ENCODE peak calls at places on chromosome 11, in six cellular contexts. E, D, C, K, S and V are unnamed samples.

GRCh38 chr11:78111298-78111697 is 28.1 kb downstream of the ALG8 start:
- DNase-seq in S (no peak), C (no peak), D (no peak), E (no peak), K (no peak), V (no peak)

GRCh38 chr11:61820174-61820573 is 3.4 kb upstream of the FADS1 start:
- DNase-seq in E (no peak), S (no peak), D (peak; percentile 45), K (no peak), C (no peak), V (no peak)

GRCh38 chr11:104653011-104653806 is 245.1 kb downstream of the CASP12 start:
- DNase-seq in E (no peak), S (no peak), K (no peak), C (peak; percentile 61), D (peak; percentile 34), V (no peak)

GRCh38 chr11:114098927-114099326 is 39.4 kb downstream of the ZBTB16 start:
- DNase-seq in E (no peak), D (peak; percentile 79), S (no peak), C (no peak), K (no peak), V (no peak)

GRCh38 chr11:62439785-62440602 is 21.2 kb downstream of the SCGB1A1 start:
- DNase-seq in D (peak; percentile 46), S (no peak), E (no peak), K (no peak), C (no peak), V (no peak)

GRCh38 chr11:78876686-78877085 is 302.0 kb upstream of the NARS2 start:
- DNase-seq in K (no peak), E (no peak), S (no peak), D (no peak), C (no peak), V (no peak)

GRCh38 chr11:134338068-134338467 is 6.3 kb downstream of the GLB1L2 start:
- DNase-seq in D (no peak), S (no peak), C (no peak), E (no peak), K (no peak), V (no peak)

GRCh38 chr11:29282088-29282487 is 734.7 kb downstream of the KCNA4 start:
- DNase-seq in C (peak; percentile 93), D (peak; percentile 81), K (no peak), S (no peak), E (no peak), V (no peak)

GRCh38 chr11:117218133-117218915 is 13.5 kb downstream of the PCSK7 start:
- DNase-seq in E (no peak), D (peak; percentile 46), K (no peak), S (no peak), C (no peak), V (no peak)

GRCh38 chr11:57646756-57647303 is 2.9 kb downstream of the YPEL4 start:
- DNase-seq in S (no peak), K (no peak), C (no peak), E (no peak), D (no peak), V (no peak)

GRCh38 chr11:78763664-78764063 is 189.0 kb upstream of the NARS2 start:
- DNase-seq in D (no peak), K (no peak), E (no peak), S (no peak), C (no peak), V (no peak)

GRCh38 chr11:61536676-61537270 is 28.2 kb downstream of the LRRC10B start:
- DNase-seq in S (no peak), E (no peak), K (no peak), D (no peak), C (no peak), V (no peak)

GRCh38 chr11:118295834-118296454 is 8.6 kb upstream of the CD3E start:
- DNase-seq in E (no peak), C (peak; percentile 37), K (no peak), S (no peak), D (peak; percentile 27), V (no peak)

GRCh38 chr11:2259897-2260451 is 10.4 kb downstream of the ASCL2 start:
- DNase-seq in S (no peak), K (no peak), E (peak; percentile 81), D (no peak), C (no peak), V (no peak)

GRCh38 chr11:123995119-123995518 is at the start of gene OR10G6:
- DNase-seq in K (no peak), S (no peak), E (no peak), C (no peak), D (no peak), V (no peak)

GRCh38 chr11:58919980-58920379 is 19.3 kb upstream of the GLYATL1 start:
- DNase-seq in D (no peak), E (no peak), K (no peak), C (no peak), S (no peak), V (no peak)

GRCh38 chr11:69916806-69917387 is 97.7 kb upstream of the FGF3 start:
- DNase-seq in E (no peak), D (no peak), C (no peak), K (no peak), S (no peak), V (no peak)

GRCh38 chr11:33620423-33621120 is 80.1 kb downstream of the C11orf91 start:
- DNase-seq in C (no peak), K (no peak), E (no peak), D (no peak), S (no peak), V (no peak)